ENCODE peak calls at places on chromosomes 2 and 18, in ten cellular contexts. V, P, Y, R, B, E, F, A, D and N are unnamed samples. For H3K27me3, the result is how much of the 10 kb centered on the place peaks cover.

GRCh38 chr18:22332590-22332989 is 85.1 kb downstream of the CTAGE1 start:
- DNase-seq in V (peak), P (no peak), Y (no peak), R (no peak), B (no peak), E (peak), F (no peak), A (no peak), D (no peak), N (no peak)

GRCh38 chr18:13620206-13620672 is 106.1 kb downstream of the FAM210A start:
- DNase-seq in V (no peak), P (no peak), Y (no peak), R (no peak), B (no peak), E (no peak), F (no peak), A (no peak), D (no peak), N (no peak)

GRCh38 chr2:3432693-3433338 is 53.3 kb downstream of the TRAPPC12 start:
- DNase-seq in V (no peak), P (no peak), Y (no peak), R (no peak), B (no peak), E (no peak), F (no peak), A (no peak), D (no peak), N (no peak)

GRCh38 chr2:237290249-237290648 is 123.7 kb downstream of the COL6A3 start:
- DNase-seq in V (no peak), P (no peak), Y (peak), R (peak), B (peak), E (no peak), F (peak), A (no peak), D (peak), N (peak)

GRCh38 chr2:21007129-21008013 is 36.5 kb downstream of the APOB start:
- DNase-seq in V (no peak), P (no peak), Y (no peak), R (no peak), B (no peak), E (no peak), F (no peak), A (no peak), D (no peak), N (no peak)

GRCh38 chr2:236195726-236196125 is 27.5 kb upstream of the GBX2 start:
- DNase-seq in V (no peak), P (no peak), Y (no peak), R (no peak), B (no peak), E (no peak), F (no peak), A (no peak), D (no peak), N (no peak)

GRCh38 chr18:3998698-3999333 is 456.3 kb downstream of the DLGAP1 start:
- DNase-seq in V (peak), P (peak), Y (peak), R (peak), B (peak), E (peak), F (no peak), A (no peak), D (peak), N (peak)

GRCh38 chr2:189171956-189172609 is 7.5 kb downstream of the COL5A2 start:
- DNase-seq in V (no peak), P (peak), Y (no peak), R (no peak), B (no peak), E (no peak), F (no peak), A (no peak), D (no peak), N (no peak)

GRCh38 chr2:88692187-88692586 is 714 bp downstream of the RPIA start:
- DNase-seq in V (no peak), P (no peak), Y (peak), R (peak), B (peak), E (peak), F (peak), A (peak), D (peak), N (peak)

GRCh38 chr2:19361325-19361990 is 3.0 kb upstream of the OSR1 start:
- DNase-seq in V (no peak), P (peak), Y (no peak), R (no peak), B (no peak), E (no peak), F (peak), A (no peak), D (no peak), N (no peak)

GRCh38 chr2:19359021-19359357 is 566 bp upstream of the OSR1 start:
- DNase-seq in V (no peak), P (no peak), Y (no peak), R (no peak), B (no peak), E (no peak), F (no peak), A (no peak), D (no peak), N (no peak)

GRCh38 chr2:19360881-19361321 is 2.5 kb upstream of the OSR1 start:
- DNase-seq in V (no peak), P (no peak), Y (no peak), R (no peak), B (no peak), E (no peak), F (no peak), A (no peak), D (no peak), N (no peak)

GRCh38 chr2:19359456-19359855 is 1.0 kb upstream of the OSR1 start:
- DNase-seq in V (no peak), P (no peak), Y (no peak), R (no peak), B (no peak), E (no peak), F (no peak), A (no peak), D (no peak), N (no peak)

GRCh38 chr2:19360266-19360665 is 1.8 kb upstream of the OSR1 start:
- DNase-seq in V (no peak), P (no peak), Y (no peak), R (no peak), B (no peak), E (no peak), F (no peak), A (no peak), D (no peak), N (no peak)
- H3K27me3 ChIP-seq in V (under half), P (half or more), Y (half or more), R (under half), B (half or more), E (half or more), F (under half), A (half or more), D (under half), N (under half)

DNA sequence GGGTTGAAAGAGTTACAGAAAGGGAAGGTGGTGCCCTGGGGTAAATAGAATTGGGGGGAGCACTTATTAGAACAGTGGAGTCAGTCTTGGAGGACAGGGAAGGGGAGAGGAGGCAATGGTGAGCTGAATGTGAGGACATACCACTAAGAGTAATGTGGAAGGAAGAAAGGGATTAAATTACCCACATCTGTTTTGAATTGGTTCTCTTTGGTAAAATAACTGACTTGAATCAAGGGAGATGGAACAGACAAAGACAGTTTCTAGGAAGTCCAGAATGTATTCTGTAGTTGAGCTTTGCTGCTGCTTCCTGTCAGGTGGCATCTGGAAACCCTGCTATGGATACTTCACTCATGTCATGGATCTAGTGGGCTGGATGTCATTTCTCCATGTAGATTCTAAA is 6.7 kb downstream of the SETBP1 start:
- DNase-seq in V (no peak), P (no peak), Y (no peak), R (no peak), B (no peak), E (peak), F (no peak), A (no peak), D (no peak), N (no peak)
- H3K27me3 ChIP-seq in V (under half), P (under half), Y (under half), R (under half), B (under half), E (under half), F (under half), A (under half), D (under half), N (under half)

GRCh38 chr2:51734115-51734514 is 702.2 kb upstream of the NRXN1 start:
- DNase-seq in V (no peak), P (no peak), Y (no peak), R (no peak), B (peak), E (no peak), F (no peak), A (no peak), D (peak), N (no peak)
- H3K27me3 ChIP-seq in V (under half), P (under half), Y (under half), R (under half), B (under half), E (under half), F (under half), A (under half), D (under half), N (under half)

DNA sequence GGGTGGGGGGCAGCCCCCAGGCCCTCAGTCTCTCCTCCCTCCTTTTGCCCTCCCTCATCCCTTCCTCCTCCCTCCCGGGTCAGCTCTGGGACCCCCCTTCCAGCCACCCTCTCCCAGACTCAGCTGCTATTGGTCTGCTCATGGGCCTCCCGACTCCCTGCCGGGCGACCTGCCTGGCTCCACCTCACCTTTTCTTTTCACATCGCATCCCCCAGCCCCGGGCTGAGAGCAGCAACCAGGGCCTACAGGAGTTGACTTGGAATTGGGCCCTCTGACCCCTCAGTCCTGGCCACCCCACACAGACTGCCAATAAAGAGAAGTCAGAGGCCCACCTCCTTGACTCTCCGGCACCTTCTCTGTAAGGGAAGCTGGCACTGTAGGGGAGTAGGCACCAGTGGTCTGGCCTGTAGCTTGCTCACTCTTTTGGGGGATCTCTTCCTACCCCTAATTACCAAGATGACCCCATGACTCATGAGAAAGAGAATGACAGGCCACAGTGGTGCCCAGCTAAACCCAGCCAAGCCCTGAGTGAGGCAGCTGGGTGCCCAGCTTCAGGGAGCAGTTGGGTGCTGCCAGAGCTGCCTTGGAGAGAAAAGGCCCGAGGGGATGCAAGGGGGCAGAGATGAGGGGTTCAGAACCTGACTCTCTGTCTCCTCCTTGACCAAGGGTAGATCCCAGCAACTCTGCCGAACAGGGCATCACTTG is 2.0 kb upstream of the ECEL1 start:
- DNase-seq in V (no peak), P (no peak), Y (no peak), R (no peak), B (no peak), E (no peak), F (peak), A (no peak), D (no peak), N (no peak)
- H3K27me3 ChIP-seq in V (under half), P (under half), Y (under half), R (under half), B (half or more), E (under half), F (under half), A (under half), D (half or more), N (under half)

GRCh38 chr2:241905716-241906376 is 36.3 kb downstream of the RTP5 start:
- DNase-seq in V (no peak), P (no peak), Y (no peak), R (no peak), B (no peak), E (no peak), F (peak), A (peak), D (no peak), N (no peak)
- H3K27me3 ChIP-seq in V (under half), P (under half), Y (under half), R (under half), B (under half), E (under half), F (under half), A (under half), D (under half), N (under half)

GRCh38 chr2:231039821-231040364 is 2.6 kb downstream of the C2orf72 start:
- DNase-seq in V (no peak), P (no peak), Y (no peak), R (no peak), B (no peak), E (no peak), F (no peak), A (no peak), D (no peak), N (no peak)
- H3K27me3 ChIP-seq in V (under half), P (half or more), Y (half or more), R (under half), B (under half), E (half or more), F (under half), A (half or more), D (half or more), N (under half)